ENCODE peak calls at places on chromosomes 5 and 9, in five cellular contexts. One of them, this sample, is unnamed. For H3K27me3, the result is how much of the 10 kb centered on the place peaks cover.

GRCh38 chr9:134951461-134951860 is 33.7 kb upstream of the FCN1 start:
- DNase-seq in CD4-positive, alpha-beta T cell: no peak
- DNase-seq in uterus: no peak
- DNase-seq in K562: no peak
- DNase-seq in neural progenitor cell: no peak
- DNase-seq in this sample: no peak

GRCh38 chr9:92310562-92310961 is 14.6 kb downstream of the NOL8 start:
- DNase-seq in CD4-positive, alpha-beta T cell: no peak
- DNase-seq in uterus: no peak
- DNase-seq in K562: no peak
- DNase-seq in neural progenitor cell: no peak
- DNase-seq in this sample: no peak

GRCh38 chr9:88243736-88244135 is 105.5 kb upstream of the SPATA31C2 start:
- DNase-seq in CD4-positive, alpha-beta T cell: no peak
- DNase-seq in uterus: no peak
- DNase-seq in K562: no peak
- DNase-seq in neural progenitor cell: no peak
- DNase-seq in this sample: no peak

GRCh38 chr5:55427157-55427556 is 107.6 kb downstream of the PLPP1 start:
- DNase-seq in CD4-positive, alpha-beta T cell: no peak
- DNase-seq in uterus: no peak
- DNase-seq in K562: no peak
- DNase-seq in neural progenitor cell: no peak
- DNase-seq in this sample: no peak

GRCh38 chr5:78065663-78066062 is 228.8 kb downstream of the AP3B1 start:
- DNase-seq in CD4-positive, alpha-beta T cell: no peak
- DNase-seq in uterus: no peak
- DNase-seq in K562: no peak
- DNase-seq in neural progenitor cell: peak
- DNase-seq in this sample: no peak

GRCh38 chr9:111759762-111760639 is 34.7 kb downstream of the SHOC1 start:
- DNase-seq in CD4-positive, alpha-beta T cell: peak
- DNase-seq in uterus: peak
- DNase-seq in K562: peak
- DNase-seq in neural progenitor cell: peak
- DNase-seq in this sample: no peak

GRCh38 chr9:4741365-4742031 is 496 bp upstream of the AK3 start:
- DNase-seq in CD4-positive, alpha-beta T cell: no peak
- DNase-seq in uterus: peak
- DNase-seq in K562: peak
- DNase-seq in neural progenitor cell: no peak
- DNase-seq in this sample: peak

GRCh38 chr9:113978954-113979712 is 99.0 kb downstream of the AMBP start:
- DNase-seq in CD4-positive, alpha-beta T cell: no peak
- DNase-seq in uterus: no peak
- DNase-seq in K562: no peak
- DNase-seq in neural progenitor cell: no peak
- DNase-seq in this sample: no peak

GRCh38 chr5:180596668-180597231 is 5.5 kb upstream of the SCGB3A1 start:
- DNase-seq in CD4-positive, alpha-beta T cell: no peak
- DNase-seq in uterus: no peak
- DNase-seq in K562: no peak
- DNase-seq in neural progenitor cell: no peak
- DNase-seq in this sample: no peak

GRCh38 chr9:108168451-108168850 is 678.9 kb upstream of the KLF4 start:
- DNase-seq in CD4-positive, alpha-beta T cell: no peak
- DNase-seq in uterus: no peak
- DNase-seq in K562: no peak
- DNase-seq in neural progenitor cell: no peak
- DNase-seq in this sample: no peak
- TF ChIP-seq CTCF in CD4-positive, alpha-beta T cell: no peak
- TF ChIP-seq CTCF in uterus: no peak
- TF ChIP-seq CTCF in K562: no peak
- TF ChIP-seq CTCF in neural progenitor cell: no peak
- TF ChIP-seq CTCF in this sample: no peak

GRCh38 chr9:81474125-81474524 is 215.2 kb downstream of the TLE1 start:
- DNase-seq in CD4-positive, alpha-beta T cell: no peak
- DNase-seq in uterus: no peak
- DNase-seq in K562: no peak
- DNase-seq in neural progenitor cell: no peak
- DNase-seq in this sample: no peak

GRCh38 chr9:81473708-81474107 is 215.6 kb downstream of the TLE1 start:
- DNase-seq in CD4-positive, alpha-beta T cell: no peak
- DNase-seq in uterus: no peak
- DNase-seq in K562: no peak
- DNase-seq in neural progenitor cell: no peak
- DNase-seq in this sample: no peak

GRCh38 chr9:81473206-81473605 is 216.1 kb downstream of the TLE1 start:
- DNase-seq in CD4-positive, alpha-beta T cell: no peak
- DNase-seq in uterus: no peak
- DNase-seq in K562: no peak
- DNase-seq in neural progenitor cell: no peak
- DNase-seq in this sample: no peak

GRCh38 chr9:81470864-81471263 is 218.5 kb downstream of the TLE1 start:
- DNase-seq in CD4-positive, alpha-beta T cell: no peak
- DNase-seq in uterus: no peak
- DNase-seq in K562: no peak
- DNase-seq in neural progenitor cell: no peak
- DNase-seq in this sample: no peak

GRCh38 chr9:81472701-81473100 is 216.6 kb downstream of the TLE1 start:
- DNase-seq in CD4-positive, alpha-beta T cell: no peak
- DNase-seq in uterus: no peak
- DNase-seq in K562: no peak
- DNase-seq in neural progenitor cell: no peak
- DNase-seq in this sample: peak
- H3K27me3 ChIP-seq in CD4-positive, alpha-beta T cell: under half
- H3K27me3 ChIP-seq in uterus: under half
- H3K27me3 ChIP-seq in K562: under half
- H3K27me3 ChIP-seq in neural progenitor cell: under half
- H3K27me3 ChIP-seq in this sample: under half

DNA sequence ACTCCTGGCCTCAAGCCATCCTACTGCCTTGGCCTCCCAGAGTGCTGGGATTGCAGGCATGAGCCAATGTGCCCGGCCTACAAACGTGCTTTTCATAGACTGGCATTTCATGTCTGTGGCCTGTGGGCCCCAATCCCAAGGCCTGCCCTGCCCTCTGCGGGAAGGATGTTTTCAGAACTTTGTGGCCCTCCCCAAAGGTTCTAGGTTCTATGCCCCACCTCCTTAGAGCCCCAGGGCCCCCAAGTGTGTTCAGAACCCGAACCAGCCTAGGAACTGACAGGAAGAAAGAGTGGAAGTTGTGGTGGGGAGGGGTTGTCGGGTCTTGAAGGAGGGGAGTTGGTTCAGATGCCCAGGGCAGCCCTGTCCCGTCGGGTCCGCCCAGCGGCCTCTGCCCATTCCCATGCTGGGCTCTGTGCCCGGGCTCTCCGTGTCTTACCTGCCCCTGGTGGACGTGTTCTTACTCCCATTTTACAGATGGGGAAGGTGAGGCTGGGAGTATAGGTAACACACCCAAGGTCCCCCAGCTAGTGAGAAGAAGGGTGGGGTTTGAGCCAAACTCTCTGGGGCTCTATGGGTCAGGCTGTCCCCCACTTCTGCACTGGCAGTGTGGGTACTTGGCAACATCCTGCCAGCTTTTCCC is 175.8 kb upstream of the IER5L start:
- DNase-seq in CD4-positive, alpha-beta T cell: no peak
- DNase-seq in uterus: no peak
- DNase-seq in K562: no peak
- DNase-seq in neural progenitor cell: no peak
- DNase-seq in this sample: no peak
- H3K27ac ChIP-seq in CD4-positive, alpha-beta T cell: no peak
- H3K27ac ChIP-seq in uterus: peak
- H3K27ac ChIP-seq in K562: no peak
- H3K27ac ChIP-seq in neural progenitor cell: peak
- H3K27ac ChIP-seq in this sample: no peak

GRCh38 chr9:120714088-120714845 is at the start of gene MEGF9:
- DNase-seq in CD4-positive, alpha-beta T cell: peak
- DNase-seq in uterus: peak
- DNase-seq in K562: peak
- DNase-seq in neural progenitor cell: peak
- DNase-seq in this sample: peak
- TF ChIP-seq CTCF in CD4-positive, alpha-beta T cell: no peak
- TF ChIP-seq CTCF in uterus: no peak
- TF ChIP-seq CTCF in K562: no peak
- TF ChIP-seq CTCF in neural progenitor cell: no peak
- TF ChIP-seq CTCF in this sample: no peak

DNA sequence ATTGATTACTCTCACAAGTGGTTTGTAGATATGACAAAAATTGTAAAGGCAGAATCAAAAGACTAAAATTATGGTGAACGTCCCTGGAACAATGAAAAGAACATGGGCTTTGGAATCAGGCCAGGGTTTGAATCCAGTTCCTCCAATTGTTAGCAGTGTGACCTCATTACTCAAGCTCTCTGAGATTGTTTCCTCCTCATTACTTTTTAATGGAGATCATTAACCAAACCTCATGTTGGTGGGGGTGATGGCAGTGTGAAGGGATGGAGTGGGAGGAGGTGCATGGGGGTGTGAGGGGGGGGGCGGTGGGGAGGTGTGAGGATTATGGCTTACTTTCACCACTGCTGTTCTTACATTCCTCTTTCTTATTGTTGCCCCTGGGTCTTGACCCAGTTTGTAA is 44.1 kb upstream of the FOXE1 start:
- DNase-seq in CD4-positive, alpha-beta T cell: no peak
- DNase-seq in uterus: no peak
- DNase-seq in K562: no peak
- DNase-seq in neural progenitor cell: no peak
- DNase-seq in this sample: no peak
- H3K27me3 ChIP-seq in CD4-positive, alpha-beta T cell: under half
- H3K27me3 ChIP-seq in uterus: under half
- H3K27me3 ChIP-seq in K562: under half
- H3K27me3 ChIP-seq in neural progenitor cell: under half
- H3K27me3 ChIP-seq in this sample: under half

GRCh38 chr5:138873886-138874200 is 1.3 kb downstream of the LRRTM2 start:
- DNase-seq in CD4-positive, alpha-beta T cell: no peak
- DNase-seq in uterus: no peak
- DNase-seq in K562: no peak
- DNase-seq in neural progenitor cell: no peak
- DNase-seq in this sample: no peak
- H3K27ac ChIP-seq in CD4-positive, alpha-beta T cell: no peak
- H3K27ac ChIP-seq in uterus: no peak
- H3K27ac ChIP-seq in K562: no peak
- H3K27ac ChIP-seq in neural progenitor cell: no peak
- H3K27ac ChIP-seq in this sample: peak

DNA sequence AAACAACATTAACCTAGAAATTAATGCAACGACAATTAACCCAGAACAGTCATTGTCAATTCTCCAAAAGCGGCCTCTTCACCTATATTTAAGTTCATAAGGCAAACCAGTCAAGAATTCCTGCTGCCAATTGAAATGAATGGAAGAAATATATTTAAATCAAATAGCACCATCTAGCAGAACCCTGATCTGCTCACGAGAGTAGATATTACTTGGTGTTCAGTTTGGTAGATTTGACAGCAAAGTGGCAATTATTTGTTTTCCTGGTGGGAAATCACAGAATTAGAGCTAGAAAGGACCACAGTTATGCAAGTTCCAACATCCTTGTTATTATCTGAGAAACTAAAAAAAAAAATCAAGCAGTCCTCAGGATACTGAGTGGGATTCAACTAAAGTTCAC is 2.3 kb downstream of the SSBP2 start:
- DNase-seq in CD4-positive, alpha-beta T cell: no peak
- DNase-seq in uterus: no peak
- DNase-seq in K562: no peak
- DNase-seq in neural progenitor cell: no peak
- DNase-seq in this sample: no peak
- TF ChIP-seq CTCF in CD4-positive, alpha-beta T cell: no peak
- TF ChIP-seq CTCF in uterus: no peak
- TF ChIP-seq CTCF in K562: no peak
- TF ChIP-seq CTCF in neural progenitor cell: no peak
- TF ChIP-seq CTCF in this sample: peak

GRCh38 chr5:115295775-115296129 is 702 bp downstream of the CCDC112 start:
- DNase-seq in CD4-positive, alpha-beta T cell: no peak
- DNase-seq in uterus: no peak
- DNase-seq in K562: peak
- DNase-seq in neural progenitor cell: peak
- DNase-seq in this sample: no peak

GRCh38 chr5:115296130-115296997 is at the start of gene CCDC112:
- DNase-seq in CD4-positive, alpha-beta T cell: peak
- DNase-seq in uterus: peak
- DNase-seq in K562: peak
- DNase-seq in neural progenitor cell: peak
- DNase-seq in this sample: peak

GRCh38 chr5:115297043-115297442 is 589 bp upstream of the CCDC112 start:
- DNase-seq in CD4-positive, alpha-beta T cell: no peak
- DNase-seq in uterus: no peak
- DNase-seq in K562: no peak
- DNase-seq in neural progenitor cell: peak
- DNase-seq in this sample: no peak

GRCh38 chr5:115304496-115304895 is 8.0 kb upstream of the CCDC112 start:
- DNase-seq in CD4-positive, alpha-beta T cell: no peak
- DNase-seq in uterus: no peak
- DNase-seq in K562: no peak
- DNase-seq in neural progenitor cell: no peak
- DNase-seq in this sample: no peak

DNA sequence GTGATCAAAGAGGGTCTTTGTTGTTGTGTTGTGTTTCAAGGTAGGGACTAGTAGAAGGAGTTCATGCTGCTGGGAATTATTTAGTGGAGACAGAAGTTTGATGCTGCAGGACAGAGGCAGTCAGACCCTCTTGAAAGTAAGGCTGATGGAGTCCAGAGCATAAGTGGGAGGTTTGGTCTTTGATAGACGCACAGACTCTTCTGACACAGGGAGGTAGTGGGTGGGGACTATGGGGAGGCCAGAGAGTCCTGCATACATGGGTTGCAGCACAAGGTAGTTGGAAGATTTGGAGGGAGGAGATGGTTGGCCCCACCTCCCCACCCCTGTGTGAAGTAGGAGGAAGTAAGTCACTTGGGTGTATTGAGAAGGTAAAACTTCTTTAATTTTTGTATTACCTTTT is 2.4 kb upstream of the CCDC112 start:
- DNase-seq in CD4-positive, alpha-beta T cell: no peak
- DNase-seq in uterus: no peak
- DNase-seq in K562: no peak
- DNase-seq in neural progenitor cell: no peak
- DNase-seq in this sample: no peak
- H3K27me3 ChIP-seq in CD4-positive, alpha-beta T cell: under half
- H3K27me3 ChIP-seq in uterus: under half
- H3K27me3 ChIP-seq in K562: under half
- H3K27me3 ChIP-seq in neural progenitor cell: under half
- H3K27me3 ChIP-seq in this sample: under half

This sample was measured in dorsolateral prefrontal cortex.